ENCODE peak calls at places on chromosomes 1 and 21, in four cellular contexts. U is left cardiac atrium, N is mammary epithelial cell, A is WTC11. V is an unnamed sample.

GRCh38 chr21:31158789-31159581 is 120.7 kb upstream of the KRTAP19-8 start:
- DNase-seq in U (no peak), A (no peak), N (no peak), V (peak; percentile 57)

GRCh38 chr1:226402615-226403521 is 5.0 kb downstream of the PARP1 start:
- DNase-seq in U (no peak), A (no peak), N (no peak), V (no peak)

GRCh38 chr1:245987577-245987976 is 519.5 kb downstream of the SMYD3 start:
- DNase-seq in N (no peak), A (no peak), U (no peak), V (no peak)

GRCh38 chr21:15421947-15422346 is 307.8 kb upstream of the USP25 start:
- DNase-seq in A (no peak), N (peak; percentile 89), U (no peak), V (no peak)

GRCh38 chr1:21308847-21309652 is 18.8 kb upstream of the ECE1 start:
- DNase-seq in A (no peak), N (peak; percentile 90), U (no peak), V (peak; percentile 79)

GRCh38 chr1:53553734-53554509 is 94.7 kb downstream of the DMRTB1 start:
- DNase-seq in A (peak; percentile 8), N (no peak), U (peak; percentile 12), V (no peak)

GRCh38 chr1:106517218-106517617 is 539.3 kb upstream of the PRMT6 start:
- DNase-seq in U (no peak), N (no peak), A (no peak), V (no peak)

GRCh38 chr1:29275435-29275834 is 39.1 kb downstream of the PTPRU start:
- DNase-seq in N (no peak), U (no peak), A (no peak), V (peak; percentile 35)

GRCh38 chr1:37347104-37347503 is 127.3 kb upstream of the ZC3H12A start:
- DNase-seq in U (no peak), N (no peak), A (no peak), V (no peak)

GRCh38 chr1:53657256-53657805 is 81.6 kb downstream of the GLIS1 start:
- DNase-seq in N (no peak), U (no peak), A (no peak), V (no peak)

GRCh38 chr1:82901118-82901517 is 1097.8 kb downstream of the TTLL7 start:
- DNase-seq in A (no peak), N (no peak), U (no peak), V (no peak)

GRCh38 chr1:17167783-17168479 is 37.0 kb upstream of the PADI1 start:
- DNase-seq in N (peak; percentile 93), U (no peak), A (no peak), V (no peak)

GRCh38 chr21:23963454-23963853 is 1643.8 kb downstream of the MRPL39 start:
- DNase-seq in N (no peak), U (no peak), A (no peak), V (no peak)

GRCh38 chr1:47232187-47232874 is at the start of gene TAL1:
- DNase-seq in N (no peak), U (peak; percentile 71), A (no peak), V (peak; percentile 70)

GRCh38 chr1:31799895-31800676 is 15.7 kb downstream of the SPOCD1 start:
- DNase-seq in U (no peak), A (no peak), N (no peak), V (peak; percentile 55)

GRCh38 chr1:70331962-70332361 is 22.6 kb downstream of the ANKRD13C start:
- DNase-seq in U (no peak), N (peak; percentile 72), A (no peak), V (no peak)

GRCh38 chr1:37323486-37324377 is 150.6 kb upstream of the ZC3H12A start:
- DNase-seq in U (no peak), A (peak; percentile 77), N (peak; percentile 11), V (peak; percentile 89)

GRCh38 chr1:14629363-14629762 is 30.9 kb downstream of the KAZN start:
- DNase-seq in U (no peak), N (no peak), A (no peak), V (no peak)

GRCh38 chr1:171898956-171899355 is 57.7 kb downstream of the DNM3 start:
- DNase-seq in A (peak; percentile 38), N (peak; percentile 92), U (no peak), V (peak; percentile 67)

GRCh38 chr1:218585565-218586184 is 240.5 kb downstream of the TGFB2 start:
- DNase-seq in U (peak; percentile 37), N (peak; percentile 81), A (peak; percentile 75), V (peak; percentile 91)